ENCODE peak calls at places on chromosomes 12 and 14, in eight cellular contexts. M is fibroblast of lung, O is EH, I is NCI-H2081, Z is small intestine, J is tibial artery, H is A549, T is iris pigment epithelial cell. V is an unnamed sample.

GRCh38 chr12:92136883-92137582 is 8.6 kb downstream of the BTG1 start:
- DNase-seq in M (peak; percentile 97), O (peak; percentile 92), I (no peak), Z (peak; percentile 60), J (no peak), H (peak; percentile 69), T (peak; percentile 92), V (peak; percentile 92)

GRCh38 chr12:130154276-130154675 is 8.0 kb upstream of the FZD10 start:
- DNase-seq in M (no peak), O (no peak), I (no peak), Z (no peak), J (no peak), H (no peak), T (no peak), V (no peak)

GRCh38 chr12:54338682-54339296 is 13.9 kb downstream of the COPZ1 start:
- DNase-seq in M (peak; percentile 34), O (peak; percentile 16), I (no peak), Z (no peak), J (no peak), H (no peak), T (peak; percentile 63), V (no peak)

GRCh38 chr14:31781578-31781977 is 220.4 kb downstream of the NUBPL start:
- DNase-seq in M (no peak), O (no peak), I (peak; percentile 2), Z (no peak), J (no peak), H (peak; percentile 26), T (no peak), V (no peak)

GRCh38 chr14:59601056-59601455 is 24.4 kb upstream of the CCDC175 start:
- DNase-seq in M (no peak), O (no peak), I (no peak), Z (peak; percentile 46), J (no peak), H (no peak), T (peak; percentile 14), V (no peak)

GRCh38 chr12:122610911-122611310 is 83.9 kb downstream of the KNTC1 start:
- DNase-seq in M (no peak), O (no peak), I (no peak), Z (no peak), J (no peak), H (no peak), T (peak; percentile 14), V (peak; percentile 70)

GRCh38 chr14:77372304-77372841 is 4.5 kb downstream of the TMED8 start:
- DNase-seq in M (peak; percentile 65), O (peak; percentile 23), I (no peak), Z (peak; percentile 3), J (no peak), H (no peak), T (peak; percentile 79), V (peak; percentile 87)

GRCh38 chr14:79836577-79836976 is 374.7 kb downstream of the DIO2 start:
- DNase-seq in M (peak; percentile 9), O (peak; percentile 45), I (no peak), Z (no peak), J (no peak), H (no peak), T (peak; percentile 9), V (peak; percentile 8)

GRCh38 chr12:107304588-107305532 is 211.5 kb upstream of the CRY1 start:
- DNase-seq in M (no peak), O (no peak), I (no peak), Z (no peak), J (no peak), H (peak; percentile 25), T (peak; percentile 30), V (peak; percentile 71)

GRCh38 chr12:55392032-55392795 is 8.1 kb upstream of the OR6C65 start:
- DNase-seq in M (no peak), O (no peak), I (no peak), Z (no peak), J (no peak), H (no peak), T (no peak), V (no peak)

GRCh38 chr14:32201816-32202467 is at the start of gene RNU6-7:
- DNase-seq in M (peak; percentile 64), O (no peak), I (peak; percentile 75), Z (no peak), J (no peak), H (peak; percentile 78), T (no peak), V (peak; percentile 19)

GRCh38 chr14:70714055-70714550 is 72.4 kb downstream of the TTC9 start:
- DNase-seq in M (peak; percentile 62), O (peak; percentile 57), I (peak; percentile 68), Z (peak; percentile 51), J (no peak), H (peak; percentile 70), T (peak; percentile 48), V (peak; percentile 53)

GRCh38 chr14:95200404-95200803 is 43.1 kb upstream of the DICER1 start:
- DNase-seq in M (no peak), O (no peak), I (no peak), Z (no peak), J (no peak), H (no peak), T (no peak), V (no peak)

GRCh38 chr14:70567791-70568190 is 32.7 kb downstream of the MED6 start:
- DNase-seq in M (peak; percentile 28), O (peak; percentile 43), I (peak; percentile 53), Z (peak; percentile 40), J (no peak), H (peak; percentile 46), T (peak; percentile 65), V (peak; percentile 40)

GRCh38 chr14:70855486-70855885 is 46.2 kb upstream of the MAP3K9 start:
- DNase-seq in M (no peak), O (no peak), I (no peak), Z (no peak), J (no peak), H (no peak), T (no peak), V (no peak)

GRCh38 chr14:70333289-70333688 is 26.2 kb downstream of the COX16 start:
- DNase-seq in M (peak; percentile 3), O (no peak), I (no peak), Z (no peak), J (no peak), H (no peak), T (no peak), V (no peak)

GRCh38 chr14:92651106-92651792 is 97.2 kb downstream of the LGMN start:
- DNase-seq in M (no peak), O (no peak), I (no peak), Z (peak; percentile 25), J (no peak), H (no peak), T (peak; percentile 36), V (no peak)

GRCh38 chr14:39425947-39426346 is 6.3 kb downstream of the FBXO33 start:
- DNase-seq in M (no peak), O (no peak), I (no peak), Z (no peak), J (no peak), H (no peak), T (no peak), V (no peak)

GRCh38 chr14:99382071-99382640 is 98.5 kb downstream of the SETD3 start:
- DNase-seq in M (no peak), O (no peak), I (no peak), Z (no peak), J (no peak), H (no peak), T (no peak), V (no peak)

GRCh38 chr12:67676624-67677023 is 28.1 kb downstream of the DYRK2 start:
- DNase-seq in M (no peak), O (peak; percentile 26), I (no peak), Z (no peak), J (no peak), H (no peak), T (no peak), V (no peak)

GRCh38 chr12:6038160-6038559 is 86.3 kb downstream of the VWF start:
- DNase-seq in M (peak; percentile 75), O (peak; percentile 41), I (peak; percentile 74), Z (peak; percentile 79), J (no peak), H (peak; percentile 93), T (peak; percentile 86), V (peak; percentile 81)

GRCh38 chr14:103825103-103825502 is 22.3 kb downstream of the PPP1R13B start:
- DNase-seq in M (no peak), O (no peak), I (no peak), Z (peak; percentile 78), J (no peak), H (no peak), T (no peak), V (peak; percentile 79)

GRCh38 chr12:25775968-25776367 is 182.5 kb upstream of the RASSF8 start:
- DNase-seq in M (no peak), O (peak; percentile 93), I (no peak), Z (no peak), J (no peak), H (no peak), T (no peak), V (peak; percentile 22)

GRCh38 chr14:90087433-90087832 is 25.6 kb downstream of the KCNK13 start:
- DNase-seq in M (peak; percentile 55), O (peak; percentile 45), I (no peak), Z (peak; percentile 4), J (peak; percentile 63), H (peak; percentile 50), T (peak; percentile 93), V (peak; percentile 47)

GRCh38 chr12:69739287-69740191 is 879 bp downstream of the RAB3IP start:
- DNase-seq in M (peak; percentile 43), O (peak; percentile 24), I (peak; percentile 74), Z (peak; percentile 80), J (peak; percentile 40), H (peak; percentile 48), T (peak; percentile 63), V (peak; percentile 62)

GRCh38 chr12:66602483-66603143 is 76.3 kb downstream of the GRIP1 start:
- DNase-seq in M (no peak), O (no peak), I (no peak), Z (no peak), J (no peak), H (no peak), T (no peak), V (no peak)

GRCh38 chr12:88753074-88753473 is 172.8 kb upstream of the KITLG start:
- DNase-seq in M (no peak), O (peak; percentile 54), I (no peak), Z (peak; percentile 95), J (no peak), H (no peak), T (peak; percentile 73), V (peak; percentile 82)

GRCh38 chr14:21923820-21924219 is 250.2 kb upstream of the OR4E1 start:
- DNase-seq in M (no peak), O (no peak), I (no peak), Z (peak; percentile 25), J (no peak), H (no peak), T (no peak), V (no peak)

GRCh38 chr12:24719293-24719721 is 229.6 kb downstream of the BCAT1 start:
- DNase-seq in M (peak; percentile 59), O (peak; percentile 79), I (no peak), Z (no peak), J (no peak), H (no peak), T (peak; percentile 68), V (peak; percentile 81)

GRCh38 chr14:70838076-70838475 is 28.8 kb upstream of the MAP3K9 start:
- DNase-seq in M (no peak), O (no peak), I (no peak), Z (peak; percentile 96), J (no peak), H (no peak), T (no peak), V (no peak)

GRCh38 chr12:93526786-93527428 is 45.6 kb upstream of the SOCS2 start:
- DNase-seq in M (peak; percentile 95), O (peak; percentile 93), I (no peak), Z (peak; percentile 3), J (no peak), H (peak; percentile 92), T (peak; percentile 94), V (peak; percentile 96)

GRCh38 chr12:132523576-132524331 is 33.8 kb downstream of the FBRSL1 start:
- DNase-seq in M (peak; percentile 44), O (peak; percentile 59), I (peak; percentile 13), Z (peak; percentile 56), J (peak; percentile 58), H (peak; percentile 69), T (peak; percentile 40), V (no peak)

GRCh38 chr14:103118019-103118662 is 5.1 kb upstream of the TNFAIP2 start:
- DNase-seq in M (peak; percentile 64), O (peak; percentile 31), I (no peak), Z (no peak), J (peak; percentile 87), H (no peak), T (no peak), V (no peak)

GRCh38 chr12:120764766-120765165 is 39.1 kb downstream of the ACADS start:
- DNase-seq in M (no peak), O (no peak), I (peak; percentile 39), Z (no peak), J (no peak), H (no peak), T (no peak), V (no peak)